ENCODE peak calls at places on chromosomes 4 and X, in five cellular contexts. One of them, this sample, is unnamed.
A peak's percentile ranks its signal among the peaks of the same experiment; 100 is the strongest.

GRCh38 chrX:40091691-40092421 is 5.9 kb downstream of the BCOR start:
- DNase-seq in EL: no peak
- DNase-seq in iPS-NIHi11: no peak
- DNase-seq in NCI-H1092 treated with DMSO at 0.1 percent for 48 hours: no peak
- DNase-seq in stimulated activated CD4-positive, alpha-beta T cell treated with anti-CD3 and anti-CD28 coated beads, Interleukin-15, amount 100 ng/mL, for 1 hour: no peak
- DNase-seq in this sample: no peak

GRCh38 chr4:104394409-104394813 is 100.3 kb downstream of the CXXC4 start:
- DNase-seq in EL: no peak
- DNase-seq in iPS-NIHi11: no peak
- DNase-seq in NCI-H1092 treated with DMSO at 0.1 percent for 48 hours: peak; percentile 79
- DNase-seq in stimulated activated CD4-positive, alpha-beta T cell treated with anti-CD3 and anti-CD28 coated beads, Interleukin-15, amount 100 ng/mL, for 1 hour: no peak
- DNase-seq in this sample: no peak

GRCh38 chr4:99324978-99325377 is 3.8 kb upstream of the ADH1B start:
- DNase-seq in EL: peak; percentile 1
- DNase-seq in iPS-NIHi11: no peak
- DNase-seq in NCI-H1092 treated with DMSO at 0.1 percent for 48 hours: no peak
- DNase-seq in stimulated activated CD4-positive, alpha-beta T cell treated with anti-CD3 and anti-CD28 coated beads, Interleukin-15, amount 100 ng/mL, for 1 hour: no peak
- DNase-seq in this sample: no peak

GRCh38 chr4:157076578-157076947 is 613 bp downstream of the GLRB start:
- DNase-seq in EL: no peak
- DNase-seq in iPS-NIHi11: peak; percentile 38
- DNase-seq in NCI-H1092 treated with DMSO at 0.1 percent for 48 hours: peak; percentile 55
- DNase-seq in stimulated activated CD4-positive, alpha-beta T cell treated with anti-CD3 and anti-CD28 coated beads, Interleukin-15, amount 100 ng/mL, for 1 hour: no peak
- DNase-seq in this sample: no peak

GRCh38 chr4:109486007-109486406 is 52.4 kb downstream of the SEC24B start:
- DNase-seq in EL: no peak
- DNase-seq in iPS-NIHi11: no peak
- DNase-seq in NCI-H1092 treated with DMSO at 0.1 percent for 48 hours: no peak
- DNase-seq in stimulated activated CD4-positive, alpha-beta T cell treated with anti-CD3 and anti-CD28 coated beads, Interleukin-15, amount 100 ng/mL, for 1 hour: no peak
- DNase-seq in this sample: no peak

GRCh38 chr4:109389367-109390118 is 44.1 kb upstream of the SEC24B start:
- DNase-seq in EL: peak; percentile 6
- DNase-seq in iPS-NIHi11: no peak
- DNase-seq in NCI-H1092 treated with DMSO at 0.1 percent for 48 hours: no peak
- DNase-seq in stimulated activated CD4-positive, alpha-beta T cell treated with anti-CD3 and anti-CD28 coated beads, Interleukin-15, amount 100 ng/mL, for 1 hour: no peak
- DNase-seq in this sample: no peak

GRCh38 chr4:105274504-105274903 is 127.8 kb downstream of the TET2 start:
- DNase-seq in EL: no peak
- DNase-seq in iPS-NIHi11: no peak
- DNase-seq in NCI-H1092 treated with DMSO at 0.1 percent for 48 hours: no peak
- DNase-seq in stimulated activated CD4-positive, alpha-beta T cell treated with anti-CD3 and anti-CD28 coated beads, Interleukin-15, amount 100 ng/mL, for 1 hour: no peak
- DNase-seq in this sample: no peak

GRCh38 chr4:145216532-145216931 is 36.1 kb upstream of the OTUD4 start:
- DNase-seq in EL: peak; percentile 27
- DNase-seq in iPS-NIHi11: no peak
- DNase-seq in NCI-H1092 treated with DMSO at 0.1 percent for 48 hours: peak; percentile 25
- DNase-seq in stimulated activated CD4-positive, alpha-beta T cell treated with anti-CD3 and anti-CD28 coated beads, Interleukin-15, amount 100 ng/mL, for 1 hour: no peak
- DNase-seq in this sample: no peak

GRCh38 chr4:3368841-3369760 is 72.7 kb upstream of the HGFAC start:
- DNase-seq in EL: peak; percentile 8
- DNase-seq in iPS-NIHi11: peak; percentile 12
- DNase-seq in NCI-H1092 treated with DMSO at 0.1 percent for 48 hours: peak; percentile 32
- DNase-seq in stimulated activated CD4-positive, alpha-beta T cell treated with anti-CD3 and anti-CD28 coated beads, Interleukin-15, amount 100 ng/mL, for 1 hour: no peak
- DNase-seq in this sample: no peak

GRCh38 chr4:175671491-175671934 is 140.6 kb downstream of the GPM6A start:
- DNase-seq in EL: peak; percentile 4
- DNase-seq in iPS-NIHi11: peak; percentile 61
- DNase-seq in NCI-H1092 treated with DMSO at 0.1 percent for 48 hours: no peak
- DNase-seq in stimulated activated CD4-positive, alpha-beta T cell treated with anti-CD3 and anti-CD28 coated beads, Interleukin-15, amount 100 ng/mL, for 1 hour: no peak
- DNase-seq in this sample: no peak

GRCh38 chr4:174216935-174217272 is 66.6 kb downstream of the FBXO8 start:
- DNase-seq in EL: no peak
- DNase-seq in iPS-NIHi11: no peak
- DNase-seq in NCI-H1092 treated with DMSO at 0.1 percent for 48 hours: no peak
- DNase-seq in stimulated activated CD4-positive, alpha-beta T cell treated with anti-CD3 and anti-CD28 coated beads, Interleukin-15, amount 100 ng/mL, for 1 hour: no peak
- DNase-seq in this sample: no peak

GRCh38 chr4:53716011-53716410 is 124.7 kb upstream of the LNX1 start:
- DNase-seq in EL: peak; percentile 24
- DNase-seq in iPS-NIHi11: no peak
- DNase-seq in NCI-H1092 treated with DMSO at 0.1 percent for 48 hours: no peak
- DNase-seq in stimulated activated CD4-positive, alpha-beta T cell treated with anti-CD3 and anti-CD28 coated beads, Interleukin-15, amount 100 ng/mL, for 1 hour: no peak
- DNase-seq in this sample: no peak

GRCh38 chrX:47293106-47293505 is 60.3 kb downstream of the USP11 start:
- DNase-seq in EL: no peak
- DNase-seq in iPS-NIHi11: no peak
- DNase-seq in NCI-H1092 treated with DMSO at 0.1 percent for 48 hours: no peak
- DNase-seq in stimulated activated CD4-positive, alpha-beta T cell treated with anti-CD3 and anti-CD28 coated beads, Interleukin-15, amount 100 ng/mL, for 1 hour: no peak
- DNase-seq in this sample: no peak

GRCh38 chr4:176769519-176769918 is 23.2 kb downstream of the VEGFC start:
- DNase-seq in EL: peak; percentile 93
- DNase-seq in iPS-NIHi11: no peak
- DNase-seq in NCI-H1092 treated with DMSO at 0.1 percent for 48 hours: no peak
- DNase-seq in stimulated activated CD4-positive, alpha-beta T cell treated with anti-CD3 and anti-CD28 coated beads, Interleukin-15, amount 100 ng/mL, for 1 hour: no peak
- DNase-seq in this sample: no peak

GRCh38 chr4:6071191-6071958 is 53.1 kb upstream of the C4orf50 start:
- DNase-seq in EL: no peak
- DNase-seq in iPS-NIHi11: peak; percentile 34
- DNase-seq in NCI-H1092 treated with DMSO at 0.1 percent for 48 hours: no peak
- DNase-seq in stimulated activated CD4-positive, alpha-beta T cell treated with anti-CD3 and anti-CD28 coated beads, Interleukin-15, amount 100 ng/mL, for 1 hour: no peak
- DNase-seq in this sample: no peak

GRCh38 chr4:163764569-163764968 is 270.1 kb downstream of the TMA16 start:
- DNase-seq in EL: no peak
- DNase-seq in iPS-NIHi11: no peak
- DNase-seq in NCI-H1092 treated with DMSO at 0.1 percent for 48 hours: no peak
- DNase-seq in stimulated activated CD4-positive, alpha-beta T cell treated with anti-CD3 and anti-CD28 coated beads, Interleukin-15, amount 100 ng/mL, for 1 hour: no peak
- DNase-seq in this sample: no peak

GRCh38 chrX:102832661-102833060 is 104.4 kb upstream of the RAB40AL start:
- DNase-seq in EL: peak; percentile 56
- DNase-seq in iPS-NIHi11: peak; percentile 2
- DNase-seq in NCI-H1092 treated with DMSO at 0.1 percent for 48 hours: no peak
- DNase-seq in stimulated activated CD4-positive, alpha-beta T cell treated with anti-CD3 and anti-CD28 coated beads, Interleukin-15, amount 100 ng/mL, for 1 hour: no peak
- DNase-seq in this sample: no peak

GRCh38 chr4:164779811-164780216 is 25.9 kb downstream of the SMIM31 start:
- DNase-seq in EL: peak; percentile 13
- DNase-seq in iPS-NIHi11: peak; percentile 59
- DNase-seq in NCI-H1092 treated with DMSO at 0.1 percent for 48 hours: peak; percentile 13
- DNase-seq in stimulated activated CD4-positive, alpha-beta T cell treated with anti-CD3 and anti-CD28 coated beads, Interleukin-15, amount 100 ng/mL, for 1 hour: no peak
- DNase-seq in this sample: no peak

GRCh38 chr4:35725131-35725530 is 519.2 kb downstream of the ARAP2 start:
- DNase-seq in EL: no peak
- DNase-seq in iPS-NIHi11: peak; percentile 35
- DNase-seq in NCI-H1092 treated with DMSO at 0.1 percent for 48 hours: no peak
- DNase-seq in stimulated activated CD4-positive, alpha-beta T cell treated with anti-CD3 and anti-CD28 coated beads, Interleukin-15, amount 100 ng/mL, for 1 hour: no peak
- DNase-seq in this sample: no peak

GRCh38 chr4:110196871-110197420 is 1.5 kb downstream of the ELOVL6 start:
- DNase-seq in EL: no peak
- DNase-seq in iPS-NIHi11: peak; percentile 56
- DNase-seq in NCI-H1092 treated with DMSO at 0.1 percent for 48 hours: peak; percentile 68
- DNase-seq in stimulated activated CD4-positive, alpha-beta T cell treated with anti-CD3 and anti-CD28 coated beads, Interleukin-15, amount 100 ng/mL, for 1 hour: peak; percentile 50
- DNase-seq in this sample: peak; percentile 2

GRCh38 chrX:41009816-41010187 is 75.4 kb upstream of the USP9X start:
- DNase-seq in EL: no peak
- DNase-seq in iPS-NIHi11: no peak
- DNase-seq in NCI-H1092 treated with DMSO at 0.1 percent for 48 hours: no peak
- DNase-seq in stimulated activated CD4-positive, alpha-beta T cell treated with anti-CD3 and anti-CD28 coated beads, Interleukin-15, amount 100 ng/mL, for 1 hour: no peak
- DNase-seq in this sample: no peak

GRCh38 chrX:131827935-131828334 is 195.2 kb upstream of the STK26 start:
- DNase-seq in EL: no peak
- DNase-seq in iPS-NIHi11: peak; percentile 29
- DNase-seq in NCI-H1092 treated with DMSO at 0.1 percent for 48 hours: peak; percentile 26
- DNase-seq in stimulated activated CD4-positive, alpha-beta T cell treated with anti-CD3 and anti-CD28 coated beads, Interleukin-15, amount 100 ng/mL, for 1 hour: no peak
- DNase-seq in this sample: no peak

GRCh38 chr4:52660643-52661042 is 1.5 kb upstream of the USP46 start:
- DNase-seq in EL: no peak
- DNase-seq in iPS-NIHi11: no peak
- DNase-seq in NCI-H1092 treated with DMSO at 0.1 percent for 48 hours: no peak
- DNase-seq in stimulated activated CD4-positive, alpha-beta T cell treated with anti-CD3 and anti-CD28 coated beads, Interleukin-15, amount 100 ng/mL, for 1 hour: no peak
- DNase-seq in this sample: no peak

GRCh38 chrX:63349307-63349706 is 1.8 kb downstream of the SPIN4 start:
- DNase-seq in EL: peak; percentile 4
- DNase-seq in iPS-NIHi11: no peak
- DNase-seq in NCI-H1092 treated with DMSO at 0.1 percent for 48 hours: peak; percentile 80
- DNase-seq in stimulated activated CD4-positive, alpha-beta T cell treated with anti-CD3 and anti-CD28 coated beads, Interleukin-15, amount 100 ng/mL, for 1 hour: no peak
- DNase-seq in this sample: no peak

GRCh38 chr4:113086172-113086695 is 36.8 kb downstream of the ANK2 start:
- DNase-seq in EL: no peak
- DNase-seq in iPS-NIHi11: no peak
- DNase-seq in NCI-H1092 treated with DMSO at 0.1 percent for 48 hours: no peak
- DNase-seq in stimulated activated CD4-positive, alpha-beta T cell treated with anti-CD3 and anti-CD28 coated beads, Interleukin-15, amount 100 ng/mL, for 1 hour: no peak
- DNase-seq in this sample: no peak

GRCh38 chr4:56310401-56310800 is 76.9 kb downstream of the AASDH start:
- DNase-seq in EL: no peak
- DNase-seq in iPS-NIHi11: no peak
- DNase-seq in NCI-H1092 treated with DMSO at 0.1 percent for 48 hours: no peak
- DNase-seq in stimulated activated CD4-positive, alpha-beta T cell treated with anti-CD3 and anti-CD28 coated beads, Interleukin-15, amount 100 ng/mL, for 1 hour: no peak
- DNase-seq in this sample: no peak

GRCh38 chr4:160880186-160880585 is 1283.6 kb downstream of the FSTL5 start:
- DNase-seq in EL: no peak
- DNase-seq in iPS-NIHi11: peak; percentile 10
- DNase-seq in NCI-H1092 treated with DMSO at 0.1 percent for 48 hours: no peak
- DNase-seq in stimulated activated CD4-positive, alpha-beta T cell treated with anti-CD3 and anti-CD28 coated beads, Interleukin-15, amount 100 ng/mL, for 1 hour: no peak
- DNase-seq in this sample: no peak

GRCh38 chr4:113769744-113770143 is 8.2 kb upstream of the CAMK2D start:
- DNase-seq in EL: no peak
- DNase-seq in iPS-NIHi11: no peak
- DNase-seq in NCI-H1092 treated with DMSO at 0.1 percent for 48 hours: no peak
- DNase-seq in stimulated activated CD4-positive, alpha-beta T cell treated with anti-CD3 and anti-CD28 coated beads, Interleukin-15, amount 100 ng/mL, for 1 hour: no peak
- DNase-seq in this sample: no peak

GRCh38 chr4:14749910-14750309 is 252.4 kb upstream of the CPEB2 start:
- DNase-seq in EL: peak; percentile 23
- DNase-seq in iPS-NIHi11: no peak
- DNase-seq in NCI-H1092 treated with DMSO at 0.1 percent for 48 hours: peak; percentile 11
- DNase-seq in stimulated activated CD4-positive, alpha-beta T cell treated with anti-CD3 and anti-CD28 coated beads, Interleukin-15, amount 100 ng/mL, for 1 hour: no peak
- DNase-seq in this sample: no peak

GRCh38 chrX:21990812-21991211 is 41.3 kb upstream of the PHEX start:
- DNase-seq in EL: no peak
- DNase-seq in iPS-NIHi11: no peak
- DNase-seq in NCI-H1092 treated with DMSO at 0.1 percent for 48 hours: no peak
- DNase-seq in stimulated activated CD4-positive, alpha-beta T cell treated with anti-CD3 and anti-CD28 coated beads, Interleukin-15, amount 100 ng/mL, for 1 hour: no peak
- DNase-seq in this sample: no peak

GRCh38 chr4:173200103-173200502 is 31.5 kb downstream of the GALNT7 start:
- DNase-seq in EL: no peak
- DNase-seq in iPS-NIHi11: no peak
- DNase-seq in NCI-H1092 treated with DMSO at 0.1 percent for 48 hours: no peak
- DNase-seq in stimulated activated CD4-positive, alpha-beta T cell treated with anti-CD3 and anti-CD28 coated beads, Interleukin-15, amount 100 ng/mL, for 1 hour: no peak
- DNase-seq in this sample: no peak

GRCh38 chr4:79623125-79623905 is 215.3 kb upstream of the GK2 start:
- DNase-seq in EL: peak; percentile 3
- DNase-seq in iPS-NIHi11: no peak
- DNase-seq in NCI-H1092 treated with DMSO at 0.1 percent for 48 hours: peak; percentile 16
- DNase-seq in stimulated activated CD4-positive, alpha-beta T cell treated with anti-CD3 and anti-CD28 coated beads, Interleukin-15, amount 100 ng/mL, for 1 hour: no peak
- DNase-seq in this sample: no peak

This sample was measured in GOT3.